ENCODE peak calls at places on chromosomes 4 and X, in five cellular contexts. K, Z, T, G and D are unnamed samples.

GRCh38 chr4:176548571-176548970 is 228.8 kb downstream of the SPCS3 start:
- DNase-seq in K (no peak), Z (no peak), T (no peak), G (no peak), D (no peak)

GRCh38 chr4:86223472-86223871 is 136.4 kb downstream of the MAPK10 start:
- DNase-seq in K (no peak), Z (no peak), T (no peak), G (no peak), D (no peak)

GRCh38 chrX:1516596-1517104 is 20.3 kb downstream of the P2RY8 start:
- DNase-seq in K (no peak), Z (no peak), T (no peak), G (no peak), D (no peak)

GRCh38 chr4:4254666-4255065 is 6.6 kb upstream of the TMEM128 start:
- DNase-seq in K (peak), Z (no peak), T (no peak), G (no peak), D (no peak)

GRCh38 chrX:136691028-136691809 is 43.3 kb downstream of the CD40LG start:
- DNase-seq in K (no peak), Z (no peak), T (no peak), G (no peak), D (no peak)

GRCh38 chr4:88600129-88600849 is 8.0 kb downstream of the HERC3 start:
- DNase-seq in K (no peak), Z (no peak), T (no peak), G (no peak), D (no peak)

GRCh38 chrX:17294561-17294960 is 80.4 kb upstream of the NHS start:
- DNase-seq in K (no peak), Z (no peak), T (no peak), G (no peak), D (no peak)

GRCh38 chrX:9604111-9604907 is 139.5 kb downstream of the TBL1X start:
- DNase-seq in K (peak), Z (no peak), T (no peak), G (no peak), D (peak)

GRCh38 chrX:31036895-31037294 is 34.9 kb downstream of the FTHL17 start:
- DNase-seq in K (peak), Z (peak), T (peak), G (no peak), D (peak)

GRCh38 chr4:15003441-15003890 is 1.2 kb downstream of the CPEB2 start:
- DNase-seq in K (peak), Z (peak), T (peak), G (peak), D (peak)

GRCh38 chrX:2710041-2710471 is 19.0 kb downstream of the CD99 start:
- DNase-seq in K (no peak), Z (no peak), T (no peak), G (peak), D (no peak)

GRCh38 chr4:186203391-186203802 is 12.0 kb downstream of the CYP4V2 start:
- DNase-seq in K (no peak), Z (no peak), T (no peak), G (no peak), D (peak)

GRCh38 chr4:38567448-38567847 is 96.6 kb upstream of the KLF3 start:
- DNase-seq in K (no peak), Z (no peak), T (no peak), G (no peak), D (no peak)

GRCh38 chrX:30635630-30636029 is 17.6 kb upstream of the GK start:
- DNase-seq in K (no peak), Z (no peak), T (no peak), G (no peak), D (no peak)

GRCh38 chr4:3807311-3807710 is 41.1 kb downstream of the ADRA2C start:
- DNase-seq in K (no peak), Z (no peak), T (no peak), G (no peak), D (no peak)

GRCh38 chr4:151117371-151117962 is 18.0 kb downstream of the RPS3A start:
- DNase-seq in K (peak), Z (peak), T (peak), G (no peak), D (peak)

GRCh38 chr4:136643416-136643815 is 888.9 kb downstream of the PCDH18 start:
- DNase-seq in K (no peak), Z (no peak), T (no peak), G (no peak), D (no peak)

GRCh38 chr4:175413561-175413960 is 398.5 kb downstream of the GPM6A start:
- DNase-seq in K (no peak), Z (no peak), T (no peak), G (no peak), D (no peak)

GRCh38 chr4:120842046-120842445 is 80.5 kb downstream of the PRDM5 start:
- DNase-seq in K (no peak), Z (no peak), T (no peak), G (no peak), D (no peak)

GRCh38 chr4:121484633-121485032 is 103.8 kb upstream of the QRFPR start:
- DNase-seq in K (no peak), Z (no peak), T (no peak), G (no peak), D (peak)

GRCh38 chr4:3176625-3177229 is 72.2 kb upstream of the MSANTD1 start:
- DNase-seq in K (no peak), Z (peak), T (no peak), G (no peak), D (no peak)

GRCh38 chr4:8079031-8079885 is 79.4 kb downstream of the ABLIM2 start:
- DNase-seq in K (no peak), Z (peak), T (no peak), G (no peak), D (peak)

GRCh38 chr4:143411527-143412480 is 75.1 kb downstream of the GAB1 start:
- DNase-seq in K (peak), Z (no peak), T (no peak), G (no peak), D (no peak)

GRCh38 chr4:151484396-151485102 is 75.6 kb downstream of the FHIP1A start:
- DNase-seq in K (no peak), Z (no peak), T (no peak), G (no peak), D (no peak)

GRCh38 chr4:155530857-155531256 is 135.8 kb upstream of the GUCY1A1 start:
- DNase-seq in K (no peak), Z (no peak), T (no peak), G (no peak), D (no peak)

GRCh38 chr4:150381671-150382427 is 200.1 kb upstream of the MAB21L2 start:
- DNase-seq in K (no peak), Z (no peak), T (no peak), G (no peak), D (no peak)

GRCh38 chrX:97984641-97985040 is 1100.9 kb downstream of the RPA4 start:
- DNase-seq in K (no peak), Z (no peak), T (no peak), G (no peak), D (no peak)

GRCh38 chrX:71618303-71618721 is at the start of gene CXCR3:
- DNase-seq in K (no peak), Z (no peak), T (no peak), G (peak), D (peak)

GRCh38 chrX:107684956-107685385 is 56.7 kb downstream of the PRPS1 start:
- DNase-seq in K (no peak), Z (peak), T (no peak), G (no peak), D (peak)

GRCh38 chrX:536616-537015 is 94.0 kb upstream of the SHOX start:
- DNase-seq in K (no peak), Z (no peak), T (no peak), G (no peak), D (no peak)

GRCh38 chrX:50609796-50610195 is 139.2 kb upstream of the DGKK start:
- DNase-seq in K (no peak), Z (no peak), T (no peak), G (no peak), D (no peak)

GRCh38 chr4:164948943-164949342 is 28.5 kb downstream of the TRIM61 start:
- DNase-seq in K (no peak), Z (no peak), T (no peak), G (no peak), D (no peak)

GRCh38 chr4:82891728-82892466 is 944 bp upstream of the SEC31A start:
- DNase-seq in K (no peak), Z (no peak), T (no peak), G (no peak), D (no peak)